ENCODE peak calls at places on chromosomes 5 and 9, in ten cellular contexts. S is HCT116; V is lung; F is spleen; N is GM23248; C is CD8-positive, alpha-beta T cell; A is IMR-90; D is dorsolateral prefrontal cortex; X is CD4-positive, CD25-positive, alpha-beta regulatory T cell; R is right atrium auricular region. J is an unnamed sample.

GRCh38 chr9:19440823-19441580 is 32.2 kb downstream of the ACER2 start:
- DNase-seq in D (no peak), R (peak; percentile 63), S (no peak), V (no peak), A (no peak), N (peak; percentile 48), X (no peak), C (no peak), F (no peak), J (no peak)

GRCh38 chr5:169072223-169072622 is 228.7 kb downstream of the SLIT3 start:
- DNase-seq in A (no peak), F (no peak), N (no peak), D (no peak), R (no peak), V (no peak), X (no peak), C (no peak), S (no peak), J (no peak)

GRCh38 chr5:116939641-116940040 is 365.0 kb upstream of the SEMA6A start:
- DNase-seq in C (no peak), R (no peak), N (no peak), S (no peak), F (no peak), X (no peak), A (no peak), V (no peak), D (no peak), J (no peak)

GRCh38 chr5:69265931-69266330 is 31.2 kb downstream of the CDK7 start:
- DNase-seq in F (peak; percentile 73), D (no peak), X (no peak), N (peak; percentile 25), A (no peak), S (peak; percentile 13), V (no peak), C (no peak), R (no peak), J (no peak)

GRCh38 chr9:123246534-123246933 is 21.9 kb downstream of the STRBP start:
- DNase-seq in X (no peak), D (no peak), A (no peak), R (no peak), C (no peak), N (no peak), F (no peak), S (no peak), V (no peak), J (no peak)

GRCh38 chr5:78221964-78222451 is 72.5 kb downstream of the AP3B1 start:
- DNase-seq in F (peak; percentile 76), V (no peak), D (no peak), S (no peak), X (peak; percentile 5), N (peak; percentile 15), C (no peak), A (peak; percentile 4), R (no peak), J (no peak)

GRCh38 chr5:144369001-144369400 is 198.3 kb downstream of the KCTD16 start:
- DNase-seq in N (no peak), C (no peak), S (no peak), V (no peak), A (no peak), F (no peak), D (no peak), R (no peak), X (no peak), J (no peak)

GRCh38 chr5:148746826-148747535 is 79.4 kb upstream of the ADRB2 start:
- DNase-seq in D (no peak), N (no peak), X (no peak), C (no peak), S (no peak), V (no peak), A (peak; percentile 68), R (no peak), F (no peak), J (no peak)

GRCh38 chr5:155735388-155735787 is 591.6 kb upstream of the SGCD start:
- DNase-seq in R (peak; percentile 62), V (no peak), F (no peak), A (no peak), S (no peak), D (no peak), X (no peak), N (peak; percentile 1), C (no peak), J (peak; percentile 8)

GRCh38 chr5:142931896-142932686 is 161.9 kb downstream of the ARHGAP26 start:
- DNase-seq in X (no peak), A (no peak), N (no peak), V (no peak), D (no peak), R (no peak), S (no peak), C (no peak), F (no peak), J (no peak)

GRCh38 chr5:169100735-169101075 is 200.2 kb downstream of the SLIT3 start:
- DNase-seq in S (no peak), D (no peak), F (no peak), A (no peak), X (no peak), R (no peak), V (no peak), N (peak; percentile 90), C (no peak), J (peak; percentile 72)

GRCh38 chr5:107324071-107324470 is 346.7 kb downstream of the EFNA5 start:
- DNase-seq in R (no peak), V (no peak), S (no peak), D (no peak), A (peak; percentile 17), F (no peak), X (no peak), N (no peak), C (no peak), J (no peak)

GRCh38 chr5:28779161-28779754 is 1740.9 kb upstream of the CDH9 start:
- DNase-seq in D (no peak), X (no peak), V (no peak), R (no peak), S (no peak), N (no peak), F (no peak), C (no peak), A (no peak), J (no peak)

GRCh38 chr5:101418735-101419134 is 515.7 kb upstream of the ST8SIA4 start:
- DNase-seq in S (no peak), A (no peak), R (no peak), D (no peak), V (no peak), X (no peak), F (no peak), N (peak; percentile 26), C (no peak), J (no peak)

GRCh38 chr9:72592501-72593403 is 71.3 kb downstream of the TMC1 start:
- DNase-seq in X (peak; percentile 73), C (no peak), N (peak; percentile 74), R (no peak), V (no peak), F (no peak), S (no peak), A (peak; percentile 72), D (no peak), J (no peak)

GRCh38 chr9:135243201-135244190 is 156.0 kb downstream of the OLFM1 start:
- DNase-seq in R (no peak), D (no peak), N (no peak), C (no peak), F (peak; percentile 45), A (no peak), V (no peak), S (no peak), X (no peak), J (no peak)

DNA sequence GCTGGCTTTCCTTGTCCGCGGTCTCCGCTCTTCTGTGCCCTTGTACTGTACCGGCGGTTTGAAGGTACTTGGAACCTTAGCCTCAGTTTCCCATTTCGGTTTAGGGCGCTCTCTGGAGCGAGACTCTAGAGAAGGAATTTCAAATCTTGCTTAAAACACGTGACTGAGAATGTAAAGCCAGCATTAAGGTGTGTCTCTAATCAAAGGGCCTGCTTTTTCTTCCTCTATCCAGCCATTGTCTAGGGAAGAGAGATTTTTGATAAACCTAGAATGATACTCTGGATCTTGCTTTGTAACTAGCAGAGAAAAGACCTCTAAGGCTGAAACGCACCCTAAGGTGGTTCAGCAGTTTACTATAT is 701 bp downstream of the GPR107 start:
- DNase-seq in C (no peak), D (no peak), R (no peak), F (no peak), A (no peak), V (no peak), X (no peak), N (peak; percentile 41), S (no peak), J (no peak)
- H3K27ac ChIP-seq in C (peak overlapping the region; percentile 92), D (peak overlapping the region; percentile 58), R (peak overlapping the region; percentile 85), F (peak overlapping the region; percentile 88), A (peak overlapping the region; percentile 86), V (peak overlapping the region; percentile 82), X (peak overlapping the region; percentile 91), N (peak overlapping the region; percentile 78), S (peak overlapping the region; percentile 69), J (peak overlapping the region; percentile 75)

GRCh38 chr5:146026307-146027010 is 78.9 kb downstream of the PLAC8L1 start:
- DNase-seq in D (no peak), A (no peak), C (no peak), X (no peak), N (no peak), R (no peak), S (no peak), F (no peak), V (no peak), J (no peak)
- H3K27ac ChIP-seq in D (no peak overlapping the region), A (no peak overlapping the region), C (no peak overlapping the region), X (no peak overlapping the region), N (no peak overlapping the region), R (no peak overlapping the region), S (no peak overlapping the region), F (no peak overlapping the region), V (no peak overlapping the region), J (peak overlapping the region; percentile 53)

GRCh38 chr5:140024928-140025327 is 18.2 kb downstream of the NRG2 start:
- DNase-seq in D (no peak), V (no peak), R (no peak), F (no peak), A (no peak), N (no peak), C (no peak), S (no peak), X (no peak), J (no peak)

GRCh38 chr5:140025736-140026135 is 17.4 kb downstream of the NRG2 start:
- DNase-seq in C (no peak), D (no peak), V (no peak), A (no peak), S (no peak), X (no peak), F (no peak), R (no peak), N (no peak), J (no peak)

GRCh38 chr5:140023611-140024191 is 19.4 kb downstream of the NRG2 start:
- DNase-seq in X (no peak), A (no peak), R (no peak), C (no peak), S (no peak), N (no peak), V (no peak), D (no peak), F (no peak), J (no peak)

GRCh38 chr5:140027807-140028206 is 15.3 kb downstream of the NRG2 start:
- DNase-seq in X (no peak), A (no peak), N (no peak), C (no peak), S (no peak), R (no peak), F (no peak), D (no peak), V (no peak), J (no peak)
- H3K27ac ChIP-seq in X (no peak overlapping the region), A (no peak overlapping the region), N (no peak overlapping the region), C (no peak overlapping the region), S (no peak overlapping the region), R (no peak overlapping the region), F (no peak overlapping the region), D (no peak overlapping the region), V (no peak overlapping the region), J (no peak overlapping the region)

GRCh38 chr9:125246261-125246667 is 5.1 kb upstream of the HSPA5 start:
- DNase-seq in D (no peak), S (no peak), X (no peak), F (no peak), C (no peak), A (no peak), N (no peak), R (no peak), V (no peak), J (no peak)
- H3K27ac ChIP-seq in D (no peak overlapping the region), S (no peak overlapping the region), X (no peak overlapping the region), F (no peak overlapping the region), C (no peak overlapping the region), A (no peak overlapping the region), N (no peak overlapping the region), R (no peak overlapping the region), V (no peak overlapping the region), J (no peak overlapping the region)